ENCODE peak calls at places on chromosomes 7 and 10, in five cellular contexts. One of them, this sample, is unnamed.

GRCh38 chr10:78747366-78747955 is 321.3 kb upstream of the ZMIZ1 start:
- DNase-seq in small intestine: no peak
- DNase-seq in HuH-7: no peak
- DNase-seq in HTR-8/SVneo: no peak
- DNase-seq in Daoy: no peak
- DNase-seq in this sample: no peak

GRCh38 chr7:17301491-17302101 is 3.1 kb downstream of the AHR start:
- DNase-seq in HTR-8/SVneo: no peak
- DNase-seq in Daoy: peak; percentile 27
- DNase-seq in small intestine: peak; percentile 48
- DNase-seq in HuH-7: no peak
- DNase-seq in this sample: no peak

GRCh38 chr7:6284461-6285360 is 12.3 kb upstream of the CYTH3 start:
- DNase-seq in HTR-8/SVneo: no peak
- DNase-seq in HuH-7: no peak
- DNase-seq in small intestine: no peak
- DNase-seq in Daoy: peak; percentile 73
- DNase-seq in this sample: peak; percentile 48

GRCh38 chr10:82378146-82378545 is 503.2 kb downstream of the NRG3 start:
- DNase-seq in Daoy: no peak
- DNase-seq in small intestine: no peak
- DNase-seq in HTR-8/SVneo: no peak
- DNase-seq in HuH-7: no peak
- DNase-seq in this sample: peak; percentile 74

GRCh38 chr7:74002474-74003017 is 25.4 kb upstream of the ELN start:
- DNase-seq in Daoy: peak; percentile 98
- DNase-seq in HTR-8/SVneo: peak; percentile 83
- DNase-seq in small intestine: no peak
- DNase-seq in HuH-7: no peak
- DNase-seq in this sample: peak; percentile 77

GRCh38 chr7:30596043-30596641 is 1.5 kb downstream of the GARS1 start:
- DNase-seq in HuH-7: peak; percentile 39
- DNase-seq in HTR-8/SVneo: peak; percentile 13
- DNase-seq in Daoy: peak; percentile 41
- DNase-seq in small intestine: peak; percentile 25
- DNase-seq in this sample: peak; percentile 64

GRCh38 chr10:78424721-78425120 is 391.1 kb downstream of the RPS24 start:
- DNase-seq in HuH-7: peak; percentile 34
- DNase-seq in Daoy: no peak
- DNase-seq in HTR-8/SVneo: no peak
- DNase-seq in small intestine: peak; percentile 23
- DNase-seq in this sample: peak; percentile 36

GRCh38 chr7:142787034-142787768 is 16.4 kb downstream of the PRSS2 start:
- DNase-seq in Daoy: no peak
- DNase-seq in HuH-7: no peak
- DNase-seq in HTR-8/SVneo: no peak
- DNase-seq in small intestine: no peak
- DNase-seq in this sample: no peak

GRCh38 chr10:16843252-16843870 is 26.1 kb upstream of the RSU1 start:
- DNase-seq in HuH-7: peak; percentile 18
- DNase-seq in HTR-8/SVneo: peak; percentile 25
- DNase-seq in small intestine: peak; percentile 59
- DNase-seq in Daoy: peak; percentile 15
- DNase-seq in this sample: peak; percentile 82

GRCh38 chr7:65798111-65799075 is 74.5 kb upstream of the VKORC1L1 start:
- DNase-seq in Daoy: peak; percentile 79
- DNase-seq in small intestine: peak; percentile 24
- DNase-seq in HTR-8/SVneo: no peak
- DNase-seq in HuH-7: no peak
- DNase-seq in this sample: peak; percentile 56

GRCh38 chr7:128017880-128018845 is 13.1 kb downstream of the LRRC4 start:
- DNase-seq in small intestine: no peak
- DNase-seq in HTR-8/SVneo: no peak
- DNase-seq in Daoy: peak; percentile 94
- DNase-seq in HuH-7: no peak
- DNase-seq in this sample: no peak

GRCh38 chr10:80081801-80082750 is 3.6 kb downstream of the TMEM254 start:
- DNase-seq in small intestine: no peak
- DNase-seq in HuH-7: peak; percentile 21
- DNase-seq in HTR-8/SVneo: no peak
- DNase-seq in Daoy: no peak
- DNase-seq in this sample: no peak

This sample was measured in dermis microvascular lymphatic vessel endothelial cell.